ENCODE peak calls at places on chromosomes 11 and 22, in nine cellular contexts. One of them, this sample, is unnamed.

GRCh38 chr11:132205006-132205405 is 834.6 kb downstream of the NTM start:
- DNase-seq in GM12892: no peak
- DNase-seq in Kasumi-1: no peak
- DNase-seq in NCI-H2029: no peak
- DNase-seq in amniotic stem cell: no peak
- DNase-seq in left lobe of liver: no peak
- DNase-seq in fibroblast of pulmonary artery: no peak
- DNase-seq in erythroblast: no peak
- DNase-seq in left cardiac atrium: no peak
- DNase-seq in this sample: no peak

GRCh38 chr22:47168441-47168840 is 406.0 kb downstream of the TBC1D22A start:
- DNase-seq in GM12892: no peak
- DNase-seq in Kasumi-1: no peak
- DNase-seq in NCI-H2029: no peak
- DNase-seq in amniotic stem cell: no peak
- DNase-seq in left lobe of liver: no peak
- DNase-seq in fibroblast of pulmonary artery: no peak
- DNase-seq in erythroblast: no peak
- DNase-seq in left cardiac atrium: no peak
- DNase-seq in this sample: no peak

GRCh38 chr22:24102366-24103200 is 78.7 kb upstream of the SUSD2 start:
- DNase-seq in GM12892: no peak
- DNase-seq in Kasumi-1: no peak
- DNase-seq in NCI-H2029: no peak
- DNase-seq in amniotic stem cell: no peak
- DNase-seq in left lobe of liver: no peak
- DNase-seq in fibroblast of pulmonary artery: no peak
- DNase-seq in erythroblast: no peak
- DNase-seq in left cardiac atrium: no peak
- DNase-seq in this sample: no peak

GRCh38 chr11:2562181-2562581 is 117.4 kb downstream of the KCNQ1 start:
- DNase-seq in GM12892: no peak
- DNase-seq in Kasumi-1: no peak
- DNase-seq in NCI-H2029: no peak
- DNase-seq in amniotic stem cell: no peak
- DNase-seq in left lobe of liver: no peak
- DNase-seq in fibroblast of pulmonary artery: no peak
- DNase-seq in erythroblast: no peak
- DNase-seq in left cardiac atrium: peak
- DNase-seq in this sample: no peak

GRCh38 chr11:23359297-23359696 is 499.0 kb upstream of the CCDC179 start:
- DNase-seq in GM12892: no peak
- DNase-seq in Kasumi-1: no peak
- DNase-seq in NCI-H2029: no peak
- DNase-seq in amniotic stem cell: peak
- DNase-seq in left lobe of liver: no peak
- DNase-seq in fibroblast of pulmonary artery: peak
- DNase-seq in erythroblast: no peak
- DNase-seq in left cardiac atrium: no peak
- DNase-seq in this sample: peak

GRCh38 chr11:68048681-68049508 is 10.1 kb downstream of the TCIRG1 start:
- DNase-seq in GM12892: no peak
- DNase-seq in Kasumi-1: no peak
- DNase-seq in NCI-H2029: no peak
- DNase-seq in amniotic stem cell: no peak
- DNase-seq in left lobe of liver: no peak
- DNase-seq in fibroblast of pulmonary artery: no peak
- DNase-seq in erythroblast: no peak
- DNase-seq in left cardiac atrium: no peak
- DNase-seq in this sample: no peak

GRCh38 chr11:96614846-96615245 is 225.0 kb downstream of the JRKL start:
- DNase-seq in GM12892: no peak
- DNase-seq in Kasumi-1: no peak
- DNase-seq in NCI-H2029: no peak
- DNase-seq in amniotic stem cell: no peak
- DNase-seq in left lobe of liver: no peak
- DNase-seq in fibroblast of pulmonary artery: no peak
- DNase-seq in erythroblast: no peak
- DNase-seq in left cardiac atrium: no peak
- DNase-seq in this sample: no peak

GRCh38 chr22:30038219-30038618 is 42.0 kb upstream of the HORMAD2 start:
- DNase-seq in GM12892: no peak
- DNase-seq in Kasumi-1: no peak
- DNase-seq in NCI-H2029: no peak
- DNase-seq in amniotic stem cell: no peak
- DNase-seq in left lobe of liver: no peak
- DNase-seq in fibroblast of pulmonary artery: peak
- DNase-seq in erythroblast: no peak
- DNase-seq in left cardiac atrium: peak
- DNase-seq in this sample: peak

GRCh38 chr11:73366265-73366610 is 10.0 kb upstream of the RELT start:
- DNase-seq in GM12892: no peak
- DNase-seq in Kasumi-1: no peak
- DNase-seq in NCI-H2029: no peak
- DNase-seq in amniotic stem cell: no peak
- DNase-seq in left lobe of liver: no peak
- DNase-seq in fibroblast of pulmonary artery: no peak
- DNase-seq in erythroblast: no peak
- DNase-seq in left cardiac atrium: no peak
- DNase-seq in this sample: no peak

GRCh38 chr11:44654596-44654995 is 72.2 kb upstream of the TSPAN18 start:
- DNase-seq in GM12892: no peak
- DNase-seq in Kasumi-1: no peak
- DNase-seq in NCI-H2029: no peak
- DNase-seq in amniotic stem cell: no peak
- DNase-seq in left lobe of liver: no peak
- DNase-seq in fibroblast of pulmonary artery: no peak
- DNase-seq in erythroblast: no peak
- DNase-seq in left cardiac atrium: no peak
- DNase-seq in this sample: no peak

GRCh38 chr11:1296287-1296686 is 13.1 kb downstream of the TOLLIP start:
- DNase-seq in GM12892: no peak
- DNase-seq in Kasumi-1: no peak
- DNase-seq in NCI-H2029: no peak
- DNase-seq in amniotic stem cell: no peak
- DNase-seq in left lobe of liver: peak
- DNase-seq in fibroblast of pulmonary artery: no peak
- DNase-seq in erythroblast: no peak
- DNase-seq in left cardiac atrium: no peak
- DNase-seq in this sample: no peak

GRCh38 chr11:60863550-60864521 is 3.5 kb upstream of the ZP1 start:
- DNase-seq in GM12892: no peak
- DNase-seq in Kasumi-1: no peak
- DNase-seq in NCI-H2029: no peak
- DNase-seq in amniotic stem cell: no peak
- DNase-seq in left lobe of liver: no peak
- DNase-seq in fibroblast of pulmonary artery: no peak
- DNase-seq in erythroblast: peak
- DNase-seq in left cardiac atrium: no peak
- DNase-seq in this sample: no peak

GRCh38 chr11:3989251-3989650 is 105.3 kb upstream of the RRM1 start:
- DNase-seq in GM12892: no peak
- DNase-seq in Kasumi-1: no peak
- DNase-seq in NCI-H2029: no peak
- DNase-seq in amniotic stem cell: no peak
- DNase-seq in left lobe of liver: no peak
- DNase-seq in fibroblast of pulmonary artery: no peak
- DNase-seq in erythroblast: no peak
- DNase-seq in left cardiac atrium: no peak
- DNase-seq in this sample: no peak

GRCh38 chr22:50486561-50487289 is at the start of gene MIOX:
- DNase-seq in GM12892: no peak
- DNase-seq in Kasumi-1: no peak
- DNase-seq in NCI-H2029: no peak
- DNase-seq in amniotic stem cell: no peak
- DNase-seq in left lobe of liver: no peak
- DNase-seq in fibroblast of pulmonary artery: no peak
- DNase-seq in erythroblast: no peak
- DNase-seq in left cardiac atrium: no peak
- DNase-seq in this sample: no peak

GRCh38 chr11:102111011-102111786 is 952 bp downstream of the YAP1 start:
- DNase-seq in GM12892: peak
- DNase-seq in Kasumi-1: no peak
- DNase-seq in NCI-H2029: no peak
- DNase-seq in amniotic stem cell: peak
- DNase-seq in left lobe of liver: peak
- DNase-seq in fibroblast of pulmonary artery: peak
- DNase-seq in erythroblast: no peak
- DNase-seq in left cardiac atrium: peak
- DNase-seq in this sample: peak

GRCh38 chr11:110979696-110980095 is 265.8 kb upstream of the POU2AF2 start:
- DNase-seq in GM12892: no peak
- DNase-seq in Kasumi-1: no peak
- DNase-seq in NCI-H2029: no peak
- DNase-seq in amniotic stem cell: no peak
- DNase-seq in left lobe of liver: no peak
- DNase-seq in fibroblast of pulmonary artery: no peak
- DNase-seq in erythroblast: no peak
- DNase-seq in left cardiac atrium: no peak
- DNase-seq in this sample: peak

GRCh38 chr22:24026056-24026455 is 15.0 kb downstream of the CABIN1 start:
- DNase-seq in GM12892: no peak
- DNase-seq in Kasumi-1: no peak
- DNase-seq in NCI-H2029: no peak
- DNase-seq in amniotic stem cell: no peak
- DNase-seq in left lobe of liver: no peak
- DNase-seq in fibroblast of pulmonary artery: no peak
- DNase-seq in erythroblast: no peak
- DNase-seq in left cardiac atrium: no peak
- DNase-seq in this sample: no peak

GRCh38 chr11:2663915-2664314 is 35.9 kb downstream of the KCNQ1OT1 start:
- DNase-seq in GM12892: no peak
- DNase-seq in Kasumi-1: no peak
- DNase-seq in NCI-H2029: no peak
- DNase-seq in amniotic stem cell: no peak
- DNase-seq in left lobe of liver: no peak
- DNase-seq in fibroblast of pulmonary artery: no peak
- DNase-seq in erythroblast: no peak
- DNase-seq in left cardiac atrium: no peak
- DNase-seq in this sample: no peak

GRCh38 chr11:8766043-8766992 is 83.7 kb downstream of the RPL27A start:
- DNase-seq in GM12892: no peak
- DNase-seq in Kasumi-1: no peak
- DNase-seq in NCI-H2029: no peak
- DNase-seq in amniotic stem cell: no peak
- DNase-seq in left lobe of liver: no peak
- DNase-seq in fibroblast of pulmonary artery: no peak
- DNase-seq in erythroblast: no peak
- DNase-seq in left cardiac atrium: no peak
- DNase-seq in this sample: peak

GRCh38 chr11:61571337-61571736 is 9.5 kb downstream of the SYT7 start:
- DNase-seq in GM12892: no peak
- DNase-seq in Kasumi-1: no peak
- DNase-seq in NCI-H2029: no peak
- DNase-seq in amniotic stem cell: no peak
- DNase-seq in left lobe of liver: no peak
- DNase-seq in fibroblast of pulmonary artery: no peak
- DNase-seq in erythroblast: no peak
- DNase-seq in left cardiac atrium: no peak
- DNase-seq in this sample: no peak

GRCh38 chr22:44333847-44334635 is 21.3 kb upstream of the SHISAL1 start:
- DNase-seq in GM12892: no peak
- DNase-seq in Kasumi-1: no peak
- DNase-seq in NCI-H2029: no peak
- DNase-seq in amniotic stem cell: no peak
- DNase-seq in left lobe of liver: no peak
- DNase-seq in fibroblast of pulmonary artery: no peak
- DNase-seq in erythroblast: no peak
- DNase-seq in left cardiac atrium: no peak
- DNase-seq in this sample: no peak

GRCh38 chr22:39556970-39557811 is 13.4 kb upstream of the CACNA1I start:
- DNase-seq in GM12892: no peak
- DNase-seq in Kasumi-1: no peak
- DNase-seq in NCI-H2029: no peak
- DNase-seq in amniotic stem cell: no peak
- DNase-seq in left lobe of liver: no peak
- DNase-seq in fibroblast of pulmonary artery: no peak
- DNase-seq in erythroblast: peak
- DNase-seq in left cardiac atrium: no peak
- DNase-seq in this sample: peak

GRCh38 chr22:36562261-36562835 is 33.4 kb upstream of the EIF3D start:
- DNase-seq in GM12892: no peak
- DNase-seq in Kasumi-1: no peak
- DNase-seq in NCI-H2029: no peak
- DNase-seq in amniotic stem cell: no peak
- DNase-seq in left lobe of liver: no peak
- DNase-seq in fibroblast of pulmonary artery: peak
- DNase-seq in erythroblast: no peak
- DNase-seq in left cardiac atrium: peak
- DNase-seq in this sample: peak

GRCh38 chr11:59403546-59403945 is 22.7 kb downstream of the OR5A2 start:
- DNase-seq in GM12892: no peak
- DNase-seq in Kasumi-1: no peak
- DNase-seq in NCI-H2029: no peak
- DNase-seq in amniotic stem cell: no peak
- DNase-seq in left lobe of liver: no peak
- DNase-seq in fibroblast of pulmonary artery: no peak
- DNase-seq in erythroblast: peak
- DNase-seq in left cardiac atrium: no peak
- DNase-seq in this sample: no peak

GRCh38 chr22:35486116-35486631 is 54.5 kb upstream of the RASD2 start:
- DNase-seq in GM12892: no peak
- DNase-seq in Kasumi-1: no peak
- DNase-seq in NCI-H2029: no peak
- DNase-seq in amniotic stem cell: no peak
- DNase-seq in left lobe of liver: no peak
- DNase-seq in fibroblast of pulmonary artery: no peak
- DNase-seq in erythroblast: no peak
- DNase-seq in left cardiac atrium: no peak
- DNase-seq in this sample: no peak

GRCh38 chr22:44391026-44391425 is 78.3 kb upstream of the SHISAL1 start:
- DNase-seq in GM12892: no peak
- DNase-seq in Kasumi-1: no peak
- DNase-seq in NCI-H2029: no peak
- DNase-seq in amniotic stem cell: no peak
- DNase-seq in left lobe of liver: peak
- DNase-seq in fibroblast of pulmonary artery: no peak
- DNase-seq in erythroblast: no peak
- DNase-seq in left cardiac atrium: no peak
- DNase-seq in this sample: no peak